ENCODE peak calls at places on chromosomes 6 and 20, in nine cellular contexts. One of them, this sample, is unnamed.

GRCh38 chr20:36491901-36492617 is 49.3 kb upstream of the MYL9 start:
- DNase-seq in sigmoid colon: no peak
- DNase-seq in K562: no peak
- DNase-seq in tibial nerve: no peak
- DNase-seq in H1: no peak
- DNase-seq in esophagus muscularis mucosa: no peak
- DNase-seq in GM12878: no peak
- DNase-seq in stomach: no peak
- DNase-seq in SK-N-SH: no peak
- DNase-seq in this sample: peak

GRCh38 chr6:72861935-72862432 is 240.1 kb downstream of the KCNQ5 start:
- DNase-seq in tibial nerve: no peak
- DNase-seq in K562: no peak
- DNase-seq in stomach: no peak
- DNase-seq in SK-N-SH: no peak
- DNase-seq in H1: no peak
- DNase-seq in esophagus muscularis mucosa: no peak
- DNase-seq in GM12878: peak
- DNase-seq in sigmoid colon: no peak
- DNase-seq in this sample: no peak

GRCh38 chr6:16406966-16407365 is 168.6 kb downstream of the GMPR start:
- DNase-seq in esophagus muscularis mucosa: no peak
- DNase-seq in K562: no peak
- DNase-seq in SK-N-SH: no peak
- DNase-seq in tibial nerve: no peak
- DNase-seq in H1: no peak
- DNase-seq in stomach: no peak
- DNase-seq in GM12878: no peak
- DNase-seq in sigmoid colon: no peak
- DNase-seq in this sample: no peak

GRCh38 chr6:13633343-13633742 is 18.2 kb downstream of the NOL7 start:
- DNase-seq in tibial nerve: no peak
- DNase-seq in GM12878: no peak
- DNase-seq in SK-N-SH: no peak
- DNase-seq in esophagus muscularis mucosa: no peak
- DNase-seq in H1: no peak
- DNase-seq in sigmoid colon: no peak
- DNase-seq in K562: no peak
- DNase-seq in stomach: no peak
- DNase-seq in this sample: no peak

GRCh38 chr6:34025112-34025807 is 120.6 kb downstream of the GRM4 start:
- DNase-seq in tibial nerve: no peak
- DNase-seq in K562: no peak
- DNase-seq in GM12878: no peak
- DNase-seq in sigmoid colon: no peak
- DNase-seq in esophagus muscularis mucosa: no peak
- DNase-seq in H1: no peak
- DNase-seq in SK-N-SH: peak
- DNase-seq in stomach: no peak
- DNase-seq in this sample: no peak

GRCh38 chr6:134169881-134170486 is 117.6 kb upstream of the SLC2A12 start:
- DNase-seq in GM12878: no peak
- DNase-seq in sigmoid colon: no peak
- DNase-seq in SK-N-SH: no peak
- DNase-seq in esophagus muscularis mucosa: no peak
- DNase-seq in tibial nerve: no peak
- DNase-seq in K562: no peak
- DNase-seq in stomach: no peak
- DNase-seq in H1: no peak
- DNase-seq in this sample: no peak

GRCh38 chr6:21907291-21907690 is 313.7 kb downstream of the SOX4 start:
- DNase-seq in tibial nerve: no peak
- DNase-seq in SK-N-SH: no peak
- DNase-seq in esophagus muscularis mucosa: no peak
- DNase-seq in H1: no peak
- DNase-seq in sigmoid colon: no peak
- DNase-seq in stomach: no peak
- DNase-seq in GM12878: no peak
- DNase-seq in K562: no peak
- DNase-seq in this sample: no peak

GRCh38 chr6:161010418-161010817 is 18.8 kb downstream of the MAP3K4 start:
- DNase-seq in SK-N-SH: no peak
- DNase-seq in H1: no peak
- DNase-seq in sigmoid colon: no peak
- DNase-seq in K562: no peak
- DNase-seq in stomach: no peak
- DNase-seq in esophagus muscularis mucosa: no peak
- DNase-seq in tibial nerve: no peak
- DNase-seq in GM12878: no peak
- DNase-seq in this sample: no peak

GRCh38 chr20:63500902-63501817 is 2.3 kb upstream of the EEF1A2 start:
- DNase-seq in sigmoid colon: no peak
- DNase-seq in H1: no peak
- DNase-seq in K562: no peak
- DNase-seq in SK-N-SH: no peak
- DNase-seq in tibial nerve: no peak
- DNase-seq in stomach: no peak
- DNase-seq in esophagus muscularis mucosa: no peak
- DNase-seq in GM12878: no peak
- DNase-seq in this sample: no peak

GRCh38 chr20:63502671-63503172 is 3.8 kb upstream of the EEF1A2 start:
- DNase-seq in esophagus muscularis mucosa: no peak
- DNase-seq in GM12878: no peak
- DNase-seq in sigmoid colon: no peak
- DNase-seq in H1: no peak
- DNase-seq in K562: no peak
- DNase-seq in stomach: no peak
- DNase-seq in SK-N-SH: peak
- DNase-seq in tibial nerve: no peak
- DNase-seq in this sample: no peak

GRCh38 chr20:63503524-63503923 is 4.6 kb upstream of the EEF1A2 start:
- DNase-seq in esophagus muscularis mucosa: no peak
- DNase-seq in SK-N-SH: peak
- DNase-seq in GM12878: no peak
- DNase-seq in tibial nerve: no peak
- DNase-seq in sigmoid colon: no peak
- DNase-seq in stomach: no peak
- DNase-seq in H1: no peak
- DNase-seq in K562: no peak
- DNase-seq in this sample: no peak

GRCh38 chr20:63500151-63500901 is 1.4 kb upstream of the EEF1A2 start:
- DNase-seq in GM12878: no peak
- DNase-seq in esophagus muscularis mucosa: no peak
- DNase-seq in SK-N-SH: no peak
- DNase-seq in sigmoid colon: no peak
- DNase-seq in K562: no peak
- DNase-seq in tibial nerve: no peak
- DNase-seq in H1: no peak
- DNase-seq in stomach: no peak
- DNase-seq in this sample: no peak

GRCh38 chr20:63501818-63502670 is 3.2 kb upstream of the EEF1A2 start:
- DNase-seq in esophagus muscularis mucosa: no peak
- DNase-seq in SK-N-SH: peak
- DNase-seq in K562: peak
- DNase-seq in tibial nerve: no peak
- DNase-seq in stomach: no peak
- DNase-seq in H1: no peak
- DNase-seq in GM12878: no peak
- DNase-seq in sigmoid colon: peak
- DNase-seq in this sample: no peak
- TF ChIP-seq EP300 in esophagus muscularis mucosa: no peak
- TF ChIP-seq EP300 in SK-N-SH: no peak
- TF ChIP-seq EP300 in K562: no peak
- TF ChIP-seq EP300 in tibial nerve: no peak
- TF ChIP-seq EP300 in stomach: no peak
- TF ChIP-seq EP300 in H1: no peak
- TF ChIP-seq EP300 in GM12878: no peak
- TF ChIP-seq EP300 in sigmoid colon: no peak
- TF ChIP-seq EP300 in this sample: no peak

GRCh38 chr6:106974999-106975698 is 620 bp upstream of the CD24 start:
- DNase-seq in tibial nerve: no peak
- DNase-seq in esophagus muscularis mucosa: no peak
- DNase-seq in stomach: peak
- DNase-seq in GM12878: no peak
- DNase-seq in sigmoid colon: no peak
- DNase-seq in H1: no peak
- DNase-seq in SK-N-SH: peak
- DNase-seq in K562: peak
- DNase-seq in this sample: peak

GRCh38 chr6:106975699-106976032 is 1.1 kb upstream of the CD24 start:
- DNase-seq in K562: no peak
- DNase-seq in esophagus muscularis mucosa: no peak
- DNase-seq in H1: no peak
- DNase-seq in sigmoid colon: no peak
- DNase-seq in SK-N-SH: peak
- DNase-seq in tibial nerve: no peak
- DNase-seq in stomach: no peak
- DNase-seq in GM12878: no peak
- DNase-seq in this sample: no peak

GRCh38 chr6:106973841-106974336 is 640 bp downstream of the CD24 start:
- DNase-seq in SK-N-SH: no peak
- DNase-seq in esophagus muscularis mucosa: no peak
- DNase-seq in GM12878: no peak
- DNase-seq in stomach: peak
- DNase-seq in K562: no peak
- DNase-seq in sigmoid colon: no peak
- DNase-seq in tibial nerve: no peak
- DNase-seq in H1: no peak
- DNase-seq in this sample: no peak

GRCh38 chr6:106974337-106974998 is at the start of gene CD24:
- DNase-seq in H1: no peak
- DNase-seq in SK-N-SH: peak
- DNase-seq in esophagus muscularis mucosa: no peak
- DNase-seq in GM12878: no peak
- DNase-seq in tibial nerve: no peak
- DNase-seq in sigmoid colon: no peak
- DNase-seq in stomach: peak
- DNase-seq in K562: peak
- DNase-seq in this sample: peak

GRCh38 chr6:106976270-106976669 is 1.7 kb upstream of the CD24 start:
- DNase-seq in K562: no peak
- DNase-seq in esophagus muscularis mucosa: no peak
- DNase-seq in H1: no peak
- DNase-seq in SK-N-SH: no peak
- DNase-seq in sigmoid colon: no peak
- DNase-seq in GM12878: no peak
- DNase-seq in tibial nerve: no peak
- DNase-seq in stomach: no peak
- DNase-seq in this sample: peak
- H3K4me3 ChIP-seq in K562: no peak
- H3K4me3 ChIP-seq in esophagus muscularis mucosa: no peak
- H3K4me3 ChIP-seq in H1: peak
- H3K4me3 ChIP-seq in SK-N-SH: no peak
- H3K4me3 ChIP-seq in sigmoid colon: no peak
- H3K4me3 ChIP-seq in GM12878: peak
- H3K4me3 ChIP-seq in tibial nerve: no peak
- H3K4me3 ChIP-seq in stomach: peak
- H3K4me3 ChIP-seq in this sample: no peak

GRCh38 chr20:62824476-62825287 is 7.8 kb downstream of the COL9A3 start:
- DNase-seq in K562: peak
- DNase-seq in H1: no peak
- DNase-seq in esophagus muscularis mucosa: no peak
- DNase-seq in stomach: peak
- DNase-seq in tibial nerve: no peak
- DNase-seq in sigmoid colon: peak
- DNase-seq in SK-N-SH: peak
- DNase-seq in GM12878: no peak
- DNase-seq in this sample: peak

GRCh38 chr20:62823688-62824475 is 7.0 kb downstream of the COL9A3 start:
- DNase-seq in H1: peak
- DNase-seq in sigmoid colon: no peak
- DNase-seq in SK-N-SH: no peak
- DNase-seq in stomach: no peak
- DNase-seq in K562: no peak
- DNase-seq in GM12878: no peak
- DNase-seq in esophagus muscularis mucosa: no peak
- DNase-seq in tibial nerve: no peak
- DNase-seq in this sample: no peak

GRCh38 chr20:62822239-62822787 is 5.5 kb downstream of the COL9A3 start:
- DNase-seq in tibial nerve: no peak
- DNase-seq in stomach: no peak
- DNase-seq in sigmoid colon: no peak
- DNase-seq in esophagus muscularis mucosa: no peak
- DNase-seq in GM12878: no peak
- DNase-seq in SK-N-SH: peak
- DNase-seq in H1: no peak
- DNase-seq in K562: no peak
- DNase-seq in this sample: no peak

GRCh38 chr20:62821726-62822210 is 4.9 kb downstream of the COL9A3 start:
- DNase-seq in H1: no peak
- DNase-seq in stomach: no peak
- DNase-seq in esophagus muscularis mucosa: no peak
- DNase-seq in GM12878: no peak
- DNase-seq in sigmoid colon: no peak
- DNase-seq in K562: no peak
- DNase-seq in tibial nerve: no peak
- DNase-seq in SK-N-SH: no peak
- DNase-seq in this sample: no peak

DNA sequence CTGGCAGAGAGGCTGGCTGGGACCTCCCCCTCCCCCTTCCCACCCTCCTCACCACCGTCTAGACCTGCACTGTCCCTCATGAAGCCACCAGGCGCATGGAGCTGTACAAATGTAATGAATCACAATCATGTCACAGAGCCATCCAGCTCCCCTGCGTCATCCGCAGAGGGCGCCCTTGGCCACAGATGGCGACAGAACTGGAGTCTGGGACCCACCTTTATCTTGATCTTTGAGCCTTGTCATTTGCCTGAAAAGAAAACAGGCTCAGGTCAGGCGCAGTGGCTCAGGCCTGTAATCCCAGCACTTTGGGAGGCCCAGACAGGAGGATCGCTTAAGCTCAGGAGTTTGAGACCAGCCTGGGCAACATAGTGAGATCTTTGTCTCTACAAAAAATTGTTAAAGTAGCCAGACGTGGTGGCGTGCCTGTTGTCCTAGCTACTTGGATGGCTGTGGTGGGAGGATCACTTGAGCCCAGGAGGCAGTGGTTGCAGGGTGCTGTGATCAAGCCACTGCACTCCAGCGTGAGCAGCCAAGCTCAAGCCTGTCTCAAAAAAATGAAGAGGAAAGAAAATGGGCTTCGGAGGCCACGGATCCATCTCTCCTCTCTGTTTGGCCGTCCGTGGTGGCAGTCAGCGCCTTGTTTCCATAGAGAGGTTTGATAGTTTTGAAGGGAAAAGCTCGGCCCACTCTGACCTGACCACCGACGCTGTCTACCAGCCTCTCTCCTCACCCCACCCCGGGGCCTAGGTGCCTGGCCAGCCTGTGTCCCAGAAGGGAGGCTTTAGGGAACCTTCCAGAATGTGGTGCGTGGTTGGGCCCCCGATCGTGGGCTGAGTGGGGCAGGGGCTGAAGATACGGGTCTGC is 6.2 kb downstream of the COL9A3 start:
- DNase-seq in sigmoid colon: no peak
- DNase-seq in tibial nerve: no peak
- DNase-seq in SK-N-SH: peak
- DNase-seq in H1: no peak
- DNase-seq in stomach: peak
- DNase-seq in esophagus muscularis mucosa: no peak
- DNase-seq in K562: peak
- DNase-seq in GM12878: no peak
- DNase-seq in this sample: peak
- TF ChIP-seq EP300 in sigmoid colon: no peak
- TF ChIP-seq EP300 in tibial nerve: no peak
- TF ChIP-seq EP300 in SK-N-SH: no peak
- TF ChIP-seq EP300 in H1: no peak
- TF ChIP-seq EP300 in stomach: no peak
- TF ChIP-seq EP300 in esophagus muscularis mucosa: no peak
- TF ChIP-seq EP300 in K562: peak
- TF ChIP-seq EP300 in GM12878: no peak
- TF ChIP-seq EP300 in this sample: no peak

GRCh38 chr6:89412071-89413005 is at the start of gene RRAGD:
- DNase-seq in sigmoid colon: peak
- DNase-seq in tibial nerve: peak
- DNase-seq in SK-N-SH: peak
- DNase-seq in esophagus muscularis mucosa: no peak
- DNase-seq in GM12878: no peak
- DNase-seq in H1: no peak
- DNase-seq in stomach: peak
- DNase-seq in K562: peak
- DNase-seq in this sample: peak

GRCh38 chr6:89414215-89414614 is 2.1 kb upstream of the RRAGD start:
- DNase-seq in SK-N-SH: no peak
- DNase-seq in stomach: no peak
- DNase-seq in GM12878: no peak
- DNase-seq in sigmoid colon: no peak
- DNase-seq in tibial nerve: no peak
- DNase-seq in K562: no peak
- DNase-seq in H1: no peak
- DNase-seq in esophagus muscularis mucosa: no peak
- DNase-seq in this sample: no peak

GRCh38 chr6:89411019-89411268 is 1.1 kb downstream of the RRAGD start:
- DNase-seq in tibial nerve: no peak
- DNase-seq in SK-N-SH: peak
- DNase-seq in H1: no peak
- DNase-seq in esophagus muscularis mucosa: peak
- DNase-seq in GM12878: no peak
- DNase-seq in K562: no peak
- DNase-seq in sigmoid colon: peak
- DNase-seq in stomach: peak
- DNase-seq in this sample: no peak

GRCh38 chr6:89411269-89412070 is 603 bp downstream of the RRAGD start:
- DNase-seq in GM12878: no peak
- DNase-seq in K562: no peak
- DNase-seq in sigmoid colon: peak
- DNase-seq in tibial nerve: no peak
- DNase-seq in esophagus muscularis mucosa: peak
- DNase-seq in SK-N-SH: peak
- DNase-seq in stomach: peak
- DNase-seq in H1: no peak
- DNase-seq in this sample: peak

DNA sequence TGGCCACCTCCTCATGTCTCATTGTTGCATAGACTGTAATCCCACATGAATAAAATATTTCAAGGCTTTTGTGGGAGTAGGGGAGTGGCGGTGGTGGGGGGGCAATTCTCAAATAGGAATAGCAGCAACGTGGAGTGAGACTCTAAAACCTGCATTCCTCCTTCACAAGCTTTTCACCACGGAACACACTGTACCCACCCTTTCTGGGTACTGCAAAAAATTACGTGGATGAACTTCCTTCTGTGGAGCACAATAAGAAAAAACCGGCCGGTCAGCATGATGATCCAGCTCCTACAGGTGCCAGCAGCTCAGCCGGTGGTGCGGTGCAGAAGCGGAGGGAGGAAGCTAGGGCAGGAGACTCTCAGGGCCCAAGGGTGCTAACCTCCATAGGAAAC is 930 bp upstream of the RRAGD start:
- DNase-seq in GM12878: no peak
- DNase-seq in tibial nerve: no peak
- DNase-seq in SK-N-SH: no peak
- DNase-seq in K562: no peak
- DNase-seq in sigmoid colon: no peak
- DNase-seq in esophagus muscularis mucosa: peak
- DNase-seq in stomach: peak
- DNase-seq in H1: no peak
- DNase-seq in this sample: peak
- H3K4me3 ChIP-seq in GM12878: peak
- H3K4me3 ChIP-seq in tibial nerve: peak
- H3K4me3 ChIP-seq in SK-N-SH: peak
- H3K4me3 ChIP-seq in K562: no peak
- H3K4me3 ChIP-seq in sigmoid colon: no peak
- H3K4me3 ChIP-seq in esophagus muscularis mucosa: peak
- H3K4me3 ChIP-seq in stomach: peak
- H3K4me3 ChIP-seq in H1: peak
- H3K4me3 ChIP-seq in this sample: peak

This sample was measured in transverse colon.